ENCODE peak calls at places on chromosome 7, in six cellular contexts. U, A, B, Z, T and I are unnamed samples.

GRCh38 chr7:125061-125471 is 67.3 kb upstream of the FAM20C start:
- DNase-seq in U (no peak), A (no peak), B (no peak), Z (no peak), T (no peak), I (no peak)

GRCh38 chr7:98238976-98239375 is 13.1 kb downstream of the TECPR1 start:
- DNase-seq in U (peak; percentile 86), A (no peak), B (no peak), Z (peak; percentile 33), T (no peak), I (no peak)

GRCh38 chr7:16652888-16653287 is 6.9 kb downstream of the BZW2 start:
- DNase-seq in U (no peak), A (no peak), B (no peak), Z (no peak), T (peak; percentile 65), I (no peak)

GRCh38 chr7:73842248-73842895 is at the start of gene METTL27:
- DNase-seq in U (peak; percentile 91), A (peak; percentile 92), B (peak; percentile 87), Z (peak; percentile 91), T (peak; percentile 97), I (peak; percentile 94)

GRCh38 chr7:119959811-119960210 is 313.2 kb upstream of the KCND2 start:
- DNase-seq in U (no peak), A (no peak), B (no peak), Z (peak; percentile 75), T (no peak), I (no peak)

GRCh38 chr7:142181211-142181610 is 69.7 kb downstream of the MGAM2 start:
- DNase-seq in U (no peak), A (no peak), B (no peak), Z (no peak), T (no peak), I (no peak)

GRCh38 chr7:121288894-121289293 is 39.9 kb upstream of the WNT16 start:
- DNase-seq in U (peak; percentile 61), A (no peak), B (no peak), Z (peak; percentile 80), T (no peak), I (no peak)

GRCh38 chr7:66517212-66517909 is 111.3 kb upstream of the KCTD7 start:
- DNase-seq in U (no peak), A (no peak), B (no peak), Z (no peak), T (no peak), I (no peak)

GRCh38 chr7:134140889-134141867 is 14.0 kb downstream of the LRGUK start:
- DNase-seq in U (peak; percentile 57), A (peak; percentile 72), B (peak; percentile 31), Z (peak; percentile 51), T (peak; percentile 63), I (peak; percentile 64)

GRCh38 chr7:111224354-111225231 is 133.7 kb downstream of the LRRN3 start:
- DNase-seq in U (no peak), A (no peak), B (no peak), Z (no peak), T (no peak), I (no peak)

GRCh38 chr7:109751241-109751640 is 1181.6 kb downstream of the DNAJB9 start:
- DNase-seq in U (peak; percentile 61), A (no peak), B (no peak), Z (peak; percentile 7), T (peak; percentile 10), I (no peak)

GRCh38 chr7:16359201-16359600 is 62.1 kb downstream of the CRPPA start:
- DNase-seq in U (no peak), A (no peak), B (no peak), Z (no peak), T (no peak), I (no peak)

GRCh38 chr7:138258194-138258554 is 181.9 kb downstream of the AKR1D1 start:
- DNase-seq in U (peak; percentile 70), A (no peak), B (no peak), Z (no peak), T (no peak), I (no peak)

GRCh38 chr7:2931034-2931415 is 86.9 kb upstream of the GNA12 start:
- DNase-seq in U (no peak), A (no peak), B (no peak), Z (no peak), T (no peak), I (no peak)

GRCh38 chr7:47580811-47581331 is 1.0 kb downstream of the TNS3 start:
- DNase-seq in U (no peak), A (no peak), B (no peak), Z (peak; percentile 37), T (no peak), I (no peak)

GRCh38 chr7:130385600-130386066 is 5.3 kb downstream of the CPA1 start:
- DNase-seq in U (no peak), A (no peak), B (no peak), Z (no peak), T (no peak), I (no peak)

GRCh38 chr7:69575651-69576050 is 22.6 kb upstream of the AUTS2 start:
- DNase-seq in U (no peak), A (no peak), B (no peak), Z (no peak), T (no peak), I (no peak)

GRCh38 chr7:29412912-29413311 is 150.7 kb upstream of the PRR15 start:
- DNase-seq in U (no peak), A (no peak), B (no peak), Z (no peak), T (no peak), I (no peak)

GRCh38 chr7:55081854-55082603 is 63.2 kb downstream of the EGFR start:
- DNase-seq in U (no peak), A (no peak), B (no peak), Z (peak; percentile 21), T (peak; percentile 38), I (no peak)
- H3K27ac ChIP-seq in U (peak overlapping the region; percentile 75), A (peak overlapping the region; percentile 66), B (no peak overlapping the region), Z (no peak overlapping the region), T (peak overlapping the region; percentile 39), I (no peak overlapping the region)

GRCh38 chr7:64905547-64905946 is 2.5 kb downstream of the ZNF273 start:
- DNase-seq in U (no peak), A (no peak), B (no peak), Z (no peak), T (no peak), I (no peak)
- TF ChIP-seq CTCF in U (no peak), A (no peak), B (no peak), Z (no peak), T (no peak), I (no peak)

GRCh38 chr7:55100962-55101327 is 82.1 kb downstream of the EGFR start:
- DNase-seq in U (no peak), A (no peak), B (no peak), Z (no peak), T (no peak), I (peak; percentile 58)

GRCh38 chr7:55096318-55096717 is 77.5 kb downstream of the EGFR start:
- DNase-seq in U (no peak), A (no peak), B (no peak), Z (no peak), T (no peak), I (no peak)

GRCh38 chr7:55101359-55101758 is 82.5 kb downstream of the EGFR start:
- DNase-seq in U (no peak), A (no peak), B (no peak), Z (no peak), T (no peak), I (no peak)

GRCh38 chr7:55100172-55100961 is 81.5 kb downstream of the EGFR start:
- DNase-seq in U (no peak), A (peak; percentile 86), B (no peak), Z (peak; percentile 45), T (no peak), I (peak; percentile 83)

GRCh38 chr7:55099086-55099831 is 80.4 kb downstream of the EGFR start:
- DNase-seq in U (no peak), A (peak; percentile 55), B (no peak), Z (peak; percentile 44), T (no peak), I (peak; percentile 46)
- H3K27ac ChIP-seq in U (no peak overlapping the region), A (peak overlapping the region; percentile 62), B (no peak overlapping the region), Z (peak overlapping the region; percentile 3), T (peak overlapping the region; percentile 7), I (peak overlapping the region; percentile 73)

DNA sequence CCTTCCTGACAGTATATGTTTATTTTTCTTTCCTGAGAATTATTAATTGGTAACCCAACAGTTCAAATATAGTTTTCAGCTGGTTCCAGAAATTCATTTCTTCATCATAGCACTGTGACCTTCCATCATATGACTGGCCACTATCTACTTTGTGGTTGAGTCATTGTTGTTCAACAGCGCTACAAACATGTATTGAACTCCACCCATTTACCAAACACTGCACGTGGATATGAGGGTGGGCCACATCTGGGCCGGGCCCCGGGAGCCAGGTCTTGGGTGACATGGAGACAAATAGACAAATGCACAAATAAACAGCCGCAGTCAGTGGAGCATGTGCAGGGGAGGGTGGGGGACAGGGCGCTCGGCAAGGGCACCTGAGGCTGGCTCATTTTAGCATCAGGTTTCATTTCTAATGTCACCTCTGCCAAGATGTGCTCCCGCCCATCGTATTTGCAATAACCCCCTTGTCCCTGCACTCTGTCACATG is 24.0 kb upstream of the EEPD1 start:
- DNase-seq in U (peak; percentile 73), A (peak; percentile 30), B (no peak), Z (peak; percentile 55), T (peak; percentile 71), I (no peak)
- TF ChIP-seq CTCF in U (no peak), A (no peak), B (no peak), Z (no peak), T (no peak), I (no peak)

DNA sequence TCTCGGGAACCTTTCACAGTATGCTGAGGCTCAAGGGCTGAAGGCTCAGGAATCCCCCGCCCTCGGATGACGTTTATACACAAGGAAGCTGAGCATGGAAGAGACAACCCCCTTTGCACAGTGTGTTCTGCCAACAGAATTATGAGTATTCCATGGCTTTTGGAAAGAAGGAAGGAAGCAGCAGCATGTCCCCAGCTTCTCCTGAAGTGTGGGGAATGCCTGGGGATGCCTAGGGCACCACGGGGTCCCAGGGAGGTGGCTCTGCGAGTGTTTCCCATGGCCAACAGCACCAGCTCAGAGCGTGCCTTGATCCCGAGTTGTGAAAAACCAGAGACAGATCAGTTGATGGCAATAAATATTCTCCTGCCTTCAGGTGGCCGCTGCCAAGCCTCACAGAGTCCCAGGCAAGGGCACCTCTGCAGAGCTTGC is 88.8 kb upstream of the DDC start:
- DNase-seq in U (peak; percentile 60), A (peak; percentile 79), B (no peak), Z (peak; percentile 20), T (no peak), I (no peak)
- H3K27ac ChIP-seq in U (no peak overlapping the region), A (peak overlapping the region; percentile 42), B (no peak overlapping the region), Z (no peak overlapping the region), T (no peak overlapping the region), I (peak overlapping the region; percentile 70)

GRCh38 chr7:123637203-123637602 is 18.5 kb upstream of the LMOD2 start:
- DNase-seq in U (no peak), A (no peak), B (no peak), Z (no peak), T (no peak), I (no peak)
- TF ChIP-seq CTCF in U (peak; percentile 27), A (no peak), B (no peak), Z (no peak), T (no peak), I (no peak)